ENCODE peak calls at places on chromosomes 4 and X, in ten cellular contexts. W is choroid plexus epithelial cell, J is transverse colon, M is kidney epithelial cell, I is AG10803, L is GM12865, Z is vagina, O is psoas muscle, D is GM13977, Q is OCI-LY7. X is an unnamed sample.

GRCh38 chr4:138308421-138308820 is 66.3 kb upstream of the SLC7A11 start:
- DNase-seq in J (no peak), Z (no peak), W (peak; percentile 72), M (peak; percentile 56), Q (no peak), I (peak; percentile 18), O (no peak), D (no peak), L (no peak), X (no peak)

GRCh38 chr4:6909970-6910339 is 329 bp downstream of the TBC1D14 start:
- DNase-seq in D (no peak), W (no peak), L (peak; percentile 53), Q (no peak), M (no peak), Z (no peak), O (peak; percentile 42), J (peak; percentile 39), I (no peak), X (no peak)

GRCh38 chrX:150482537-150483217 is 85.7 kb upstream of the MTM1 start:
- DNase-seq in M (peak; percentile 59), W (peak; percentile 63), Z (no peak), Q (no peak), J (no peak), D (no peak), I (peak; percentile 35), O (no peak), L (peak; percentile 24), X (peak; percentile 9)

GRCh38 chr4:8470451-8471024 is 30.0 kb downstream of the TRMT44 start:
- DNase-seq in Z (no peak), D (no peak), O (no peak), Q (no peak), L (no peak), W (no peak), J (no peak), M (no peak), I (no peak), X (no peak)

GRCh38 chrX:14095702-14096101 is 66.0 kb upstream of the GEMIN8 start:
- DNase-seq in D (peak; percentile 34), I (peak; percentile 60), J (peak; percentile 9), W (peak; percentile 78), L (peak; percentile 57), Q (peak; percentile 62), Z (no peak), M (peak; percentile 7), O (peak; percentile 7), X (peak; percentile 16)

GRCh38 chrX:118115948-118116307 is 682 bp downstream of the KLHL13 start:
- DNase-seq in D (no peak), W (no peak), Q (no peak), L (no peak), M (no peak), J (no peak), O (no peak), I (no peak), Z (no peak), X (no peak)

GRCh38 chrX:69501433-69501832 is 2.7 kb upstream of the NALF2 start:
- DNase-seq in M (no peak), Z (no peak), D (no peak), W (peak; percentile 6), Q (peak; percentile 72), J (no peak), I (no peak), O (no peak), L (peak; percentile 29), X (no peak)

GRCh38 chr4:107647591-107647990 is 72.4 kb downstream of the PAPSS1 start:
- DNase-seq in Z (no peak), D (no peak), L (no peak), J (no peak), O (no peak), W (no peak), I (peak; percentile 82), M (no peak), Q (no peak), X (no peak)

GRCh38 chrX:19674041-19674769 is 158.9 kb upstream of the MAP3K15 start:
- DNase-seq in J (no peak), Z (no peak), Q (no peak), W (no peak), O (no peak), L (no peak), M (no peak), D (no peak), I (no peak), X (no peak)

GRCh38 chrX:19679787-19680186 is 164.5 kb upstream of the MAP3K15 start:
- DNase-seq in Q (no peak), Z (no peak), O (no peak), M (no peak), W (no peak), L (no peak), D (no peak), J (no peak), I (no peak), X (no peak)

GRCh38 chrX:19678941-19679340 is 163.6 kb upstream of the MAP3K15 start:
- DNase-seq in Z (no peak), M (no peak), I (no peak), L (peak; percentile 56), O (no peak), D (no peak), J (no peak), W (no peak), Q (peak; percentile 56), X (no peak)

GRCh38 chrX:19680580-19680979 is 165.3 kb upstream of the MAP3K15 start:
- DNase-seq in L (no peak), J (peak; percentile 25), Z (no peak), D (no peak), M (no peak), I (no peak), W (no peak), Q (no peak), O (no peak), X (no peak)

GRCh38 chrX:19677121-19677520 is 161.8 kb upstream of the MAP3K15 start:
- DNase-seq in W (no peak), M (no peak), O (no peak), J (no peak), Z (no peak), Q (no peak), L (no peak), D (no peak), I (no peak), X (no peak)
- TF ChIP-seq CTCF in W (no peak), M (no peak), O (no peak), J (no peak), Z (no peak), Q (no peak), L (no peak), D (no peak), I (no peak), X (no peak)

GRCh38 chrX:154140742-154141141 is 3.3 kb upstream of the OPN1LW start:
- DNase-seq in I (no peak), D (no peak), Z (no peak), W (no peak), L (no peak), J (no peak), Q (no peak), M (no peak), O (no peak), X (no peak)

GRCh38 chrX:154135458-154136229 is 8.4 kb upstream of the OPN1LW start:
- DNase-seq in O (no peak), Q (peak; percentile 25), J (no peak), W (no peak), I (no peak), Z (no peak), M (peak; percentile 14), L (no peak), D (no peak), X (no peak)

GRCh38 chrX:154138857-154139256 is 5.2 kb upstream of the OPN1LW start:
- DNase-seq in Z (no peak), O (no peak), J (no peak), Q (no peak), M (no peak), L (no peak), I (no peak), D (no peak), W (no peak), X (no peak)

GRCh38 chrX:154140206-154140605 is 3.8 kb upstream of the OPN1LW start:
- DNase-seq in D (no peak), I (no peak), Z (no peak), J (no peak), Q (no peak), M (no peak), W (no peak), O (no peak), L (no peak), X (no peak)

DNA sequence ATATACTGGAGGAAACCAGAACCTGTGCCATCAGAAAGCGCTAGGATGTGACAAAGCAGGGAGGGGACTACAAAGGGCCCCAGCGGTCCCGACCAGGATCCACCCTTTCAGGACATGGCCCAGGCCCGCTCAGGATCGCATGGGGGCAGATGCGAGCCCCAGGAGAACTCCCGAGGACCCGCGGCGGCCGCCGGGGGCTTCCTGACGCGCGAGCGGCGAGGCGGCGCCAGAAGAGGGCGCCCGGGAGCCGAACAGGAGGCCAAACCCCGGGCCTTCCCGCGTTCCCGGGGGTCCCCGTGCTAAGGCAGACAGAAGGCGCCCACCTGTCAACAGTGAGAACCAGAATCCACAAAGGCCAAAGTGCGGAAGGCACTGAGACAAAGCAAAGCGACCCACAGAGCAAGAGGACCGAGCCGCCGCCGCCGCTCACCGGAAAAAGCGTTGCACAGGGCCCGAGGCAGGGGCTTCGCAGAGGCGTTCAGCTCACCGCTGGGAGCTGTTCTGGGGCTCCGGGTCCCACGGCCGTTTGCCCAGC is 7.3 kb upstream of the OPN1LW start:
- DNase-seq in M (no peak), D (peak; percentile 75), J (peak; percentile 74), O (peak; percentile 72), Q (peak; percentile 74), W (peak; percentile 36), I (peak; percentile 29), L (peak; percentile 32), Z (peak; percentile 76), X (peak; percentile 74)
- TF ChIP-seq CTCF in M (peak; percentile 43), D (peak; percentile 71), J (peak; percentile 64), O (peak; percentile 72), Q (peak; percentile 79), W (peak; percentile 60), I (peak; percentile 49), L (peak; percentile 71), Z (peak; percentile 32), X (peak; percentile 68)

DNA sequence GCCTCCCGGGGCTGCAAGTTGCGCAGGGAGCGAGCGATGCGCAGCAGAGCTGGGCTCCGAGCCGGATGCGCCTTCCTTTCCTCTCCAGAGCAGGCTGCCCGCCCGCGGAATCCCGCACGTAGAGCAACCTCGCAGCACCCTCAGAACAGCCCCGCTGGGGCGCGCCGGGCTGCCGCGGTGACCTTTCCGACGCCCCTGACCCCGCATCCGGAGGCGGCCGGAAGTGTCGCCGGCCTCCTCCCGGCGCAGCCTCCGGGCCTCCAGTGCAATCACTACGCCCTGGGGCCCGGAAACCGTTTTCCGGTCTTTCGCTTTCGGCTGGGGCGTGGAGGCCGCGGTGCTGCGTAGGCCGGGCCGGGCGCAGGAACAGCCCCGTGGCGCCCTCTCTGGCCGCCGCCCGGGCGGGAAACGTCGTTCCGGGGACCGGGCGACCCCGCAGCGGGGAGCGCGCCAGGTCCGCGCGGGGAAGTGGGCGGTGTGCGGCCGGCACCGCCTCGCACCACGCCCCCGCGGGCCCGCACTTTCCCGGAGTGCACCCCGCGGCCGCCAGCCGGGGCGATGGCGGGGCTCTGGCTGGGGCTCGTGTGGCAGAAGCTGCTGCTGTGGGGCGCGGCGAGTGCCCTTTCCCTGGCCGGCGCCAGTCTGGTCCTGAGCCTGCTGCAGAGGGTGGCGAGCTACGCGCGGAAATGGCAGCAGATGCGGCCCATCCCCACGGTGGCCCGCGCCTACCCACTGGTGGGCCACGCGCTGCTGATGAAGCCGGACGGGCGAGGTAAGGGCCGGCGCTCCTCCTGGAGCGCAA is at the start of gene CYP4V2:
- DNase-seq in I (peak; percentile 79), W (peak; percentile 76), L (peak; percentile 95), Z (no peak), M (peak; percentile 10), J (peak; percentile 92), Q (peak; percentile 92), D (peak; percentile 95), O (peak; percentile 82), X (peak; percentile 96)
- TF ChIP-seq CTCF in I (peak; percentile 10), W (peak; percentile 4), L (peak; percentile 52), Z (no peak), M (no peak), J (no peak), Q (peak; percentile 61), D (peak; percentile 70), O (peak; percentile 46), X (peak; percentile 75)

GRCh38 chr4:69823481-69824186 is 36.3 kb downstream of the SULT1E1 start:
- DNase-seq in J (peak; percentile 83), D (no peak), L (peak; percentile 47), W (peak; percentile 81), Z (no peak), O (no peak), I (peak; percentile 20), Q (peak; percentile 18), M (no peak), X (no peak)
- TF ChIP-seq CTCF in J (peak; percentile 42), D (peak; percentile 41), L (peak; percentile 55), W (peak; percentile 86), Z (no peak), O (no peak), I (peak; percentile 68), Q (peak; percentile 71), M (peak; percentile 53), X (peak; percentile 62)